ENCODE peak calls at places on chromosomes 5 and 9, in five cellular contexts. One of them, this sample, is unnamed.

GRCh38 chr9:106677374-106677773 is 185.6 kb upstream of the ZNF462 start:
- DNase-seq in ACHN: no peak
- DNase-seq in right atrium auricular region: no peak
- DNase-seq in adipocyte: no peak
- DNase-seq in endothelial cell of umbilical vein: no peak
- DNase-seq in this sample: no peak

GRCh38 chr9:128175102-128175563 is 15.1 kb downstream of the BBLN start:
- DNase-seq in adipocyte: peak; percentile 75
- DNase-seq in right atrium auricular region: no peak
- DNase-seq in ACHN: no peak
- DNase-seq in endothelial cell of umbilical vein: no peak
- DNase-seq in this sample: no peak

GRCh38 chr9:130565792-130566191 is 13.6 kb upstream of the FUBP3 start:
- DNase-seq in ACHN: no peak
- DNase-seq in right atrium auricular region: no peak
- DNase-seq in adipocyte: no peak
- DNase-seq in endothelial cell of umbilical vein: no peak
- DNase-seq in this sample: no peak

GRCh38 chr9:136860529-136860928 is 5.6 kb downstream of the EDF1 start:
- DNase-seq in ACHN: no peak
- DNase-seq in adipocyte: no peak
- DNase-seq in endothelial cell of umbilical vein: no peak
- DNase-seq in right atrium auricular region: no peak
- DNase-seq in this sample: no peak

GRCh38 chr9:135215571-135216161 is 128.2 kb downstream of the OLFM1 start:
- DNase-seq in ACHN: no peak
- DNase-seq in adipocyte: no peak
- DNase-seq in right atrium auricular region: no peak
- DNase-seq in endothelial cell of umbilical vein: no peak
- DNase-seq in this sample: no peak

GRCh38 chr5:154254886-154255285 is 64.4 kb downstream of the GALNT10 start:
- DNase-seq in ACHN: no peak
- DNase-seq in endothelial cell of umbilical vein: no peak
- DNase-seq in adipocyte: no peak
- DNase-seq in right atrium auricular region: no peak
- DNase-seq in this sample: no peak

GRCh38 chr5:175797521-175798038 is 73.8 kb upstream of the CPLX2 start:
- DNase-seq in endothelial cell of umbilical vein: no peak
- DNase-seq in ACHN: peak; percentile 14
- DNase-seq in right atrium auricular region: no peak
- DNase-seq in adipocyte: no peak
- DNase-seq in this sample: no peak

GRCh38 chr5:643811-644271 is 31.7 kb downstream of the CEP72 start:
- DNase-seq in ACHN: no peak
- DNase-seq in adipocyte: no peak
- DNase-seq in endothelial cell of umbilical vein: no peak
- DNase-seq in right atrium auricular region: no peak
- DNase-seq in this sample: no peak

GRCh38 chr5:146877178-146877681 is 1.3 kb downstream of the PPP2R2B start:
- DNase-seq in adipocyte: no peak
- DNase-seq in right atrium auricular region: no peak
- DNase-seq in endothelial cell of umbilical vein: no peak
- DNase-seq in ACHN: no peak
- DNase-seq in this sample: no peak

GRCh38 chr5:134177197-134178171 is 734 bp upstream of the SKP1 start:
- DNase-seq in adipocyte: peak; percentile 84
- DNase-seq in right atrium auricular region: peak; percentile 69
- DNase-seq in ACHN: peak; percentile 56
- DNase-seq in endothelial cell of umbilical vein: peak; percentile 77
- DNase-seq in this sample: no peak

GRCh38 chr9:114078021-114078780 is at the start of gene AMBP:
- DNase-seq in endothelial cell of umbilical vein: no peak
- DNase-seq in adipocyte: no peak
- DNase-seq in right atrium auricular region: no peak
- DNase-seq in ACHN: no peak
- DNase-seq in this sample: no peak

GRCh38 chr5:18216729-18217128 is 582.5 kb downstream of the TAF11L14 start:
- DNase-seq in adipocyte: no peak
- DNase-seq in right atrium auricular region: no peak
- DNase-seq in ACHN: no peak
- DNase-seq in endothelial cell of umbilical vein: no peak
- DNase-seq in this sample: no peak